ENCODE peak calls at places on chromosome 16, in seven cellular contexts. K is ovary, B is stomach, T is SK-N-SH, N is A549, Q is sigmoid colon, M is HepG2. Z is an unnamed sample.

GRCh38 chr16:86929149-86929871 is 351.0 kb downstream of the FOXL1 start:
- DNase-seq in K (no peak), B (no peak), T (no peak), N (no peak), Q (no peak), M (no peak), Z (no peak)

GRCh38 chr16:49890876-49891275 is 35.0 kb upstream of the ZNF423 start:
- DNase-seq in K (no peak), B (no peak), T (no peak), N (no peak), Q (no peak), M (no peak), Z (no peak)

GRCh38 chr16:57993897-57994296 is 6.6 kb downstream of the ZNF319 start:
- DNase-seq in K (no peak), B (no peak), T (no peak), N (no peak), Q (no peak), M (no peak), Z (no peak)

GRCh38 chr16:20740007-20740883 is 1.4 kb downstream of the THUMPD1 start:
- DNase-seq in K (no peak), B (no peak), T (peak), N (peak), Q (no peak), M (peak), Z (peak)

GRCh38 chr16:66614161-66614802 is 9.8 kb downstream of the CMTM3 start:
- DNase-seq in K (no peak), B (no peak), T (no peak), N (no peak), Q (no peak), M (peak), Z (no peak)

GRCh38 chr16:12602811-12603698 is 200.6 kb downstream of the CPPED1 start:
- DNase-seq in K (no peak), B (no peak), T (no peak), N (no peak), Q (peak), M (no peak), Z (no peak)

GRCh38 chr16:85029413-85029794 is 1.8 kb downstream of the KIAA0513 start:
- DNase-seq in K (peak), B (no peak), T (peak), N (no peak), Q (peak), M (no peak), Z (no peak)

GRCh38 chr16:13793788-13794461 is 126.0 kb upstream of the ERCC4 start:
- DNase-seq in K (no peak), B (no peak), T (no peak), N (no peak), Q (peak), M (no peak), Z (no peak)

GRCh38 chr16:15993128-15993527 is 43.7 kb downstream of the ABCC1 start:
- DNase-seq in K (no peak), B (no peak), T (no peak), N (no peak), Q (no peak), M (no peak), Z (no peak)

GRCh38 chr16:66717112-66717675 is 20.7 kb upstream of the CMTM4 start:
- DNase-seq in K (peak), B (no peak), T (peak), N (no peak), Q (no peak), M (peak), Z (no peak)

GRCh38 chr16:24428751-24429150 is 110.6 kb upstream of the RBBP6 start:
- DNase-seq in K (no peak), B (no peak), T (no peak), N (no peak), Q (no peak), M (no peak), Z (no peak)

GRCh38 chr16:58197314-58198012 is 443 bp downstream of the CSNK2A2 start:
- DNase-seq in K (no peak), B (no peak), T (peak), N (no peak), Q (no peak), M (no peak), Z (no peak)

GRCh38 chr16:74117798-74118197 is 178.8 kb upstream of the PSMD7 start:
- DNase-seq in K (no peak), B (no peak), T (no peak), N (no peak), Q (no peak), M (no peak), Z (no peak)

GRCh38 chr16:83769397-83770008 is 38.3 kb upstream of the HSBP1 start:
- DNase-seq in K (no peak), B (no peak), T (no peak), N (no peak), Q (no peak), M (no peak), Z (no peak)

GRCh38 chr16:29726845-29727379 is 18.9 kb downstream of the C16orf54 start:
- DNase-seq in K (no peak), B (no peak), T (no peak), N (no peak), Q (no peak), M (no peak), Z (no peak)

GRCh38 chr16:89442588-89442987 is 47.8 kb downstream of the ANKRD11 start:
- DNase-seq in K (no peak), B (no peak), T (no peak), N (no peak), Q (no peak), M (no peak), Z (no peak)

GRCh38 chr16:53821957-53822625 is 118.1 kb downstream of the FTO start:
- DNase-seq in K (no peak), B (no peak), T (no peak), N (peak), Q (no peak), M (peak), Z (no peak)

GRCh38 chr16:21161211-21161610 is 2.7 kb downstream of the LDAF1 start:
- DNase-seq in K (no peak), B (no peak), T (no peak), N (no peak), Q (no peak), M (no peak), Z (no peak)

GRCh38 chr16:81675662-81676535 is 103.2 kb upstream of the PLCG2 start:
- DNase-seq in K (no peak), B (no peak), T (no peak), N (no peak), Q (no peak), M (no peak), Z (no peak)

GRCh38 chr16:85262558-85263196 is 150.4 kb upstream of the CIBAR2 start:
- DNase-seq in K (no peak), B (no peak), T (no peak), N (no peak), Q (no peak), M (no peak), Z (no peak)

GRCh38 chr16:19330801-19331484 is 45.4 kb downstream of the CLEC19A start:
- DNase-seq in K (no peak), B (peak), T (no peak), N (peak), Q (no peak), M (peak), Z (no peak)

GRCh38 chr16:12057276-12057675 is 80.7 kb downstream of the SNX29 start:
- DNase-seq in K (no peak), B (no peak), T (no peak), N (no peak), Q (peak), M (no peak), Z (no peak)

DNA sequence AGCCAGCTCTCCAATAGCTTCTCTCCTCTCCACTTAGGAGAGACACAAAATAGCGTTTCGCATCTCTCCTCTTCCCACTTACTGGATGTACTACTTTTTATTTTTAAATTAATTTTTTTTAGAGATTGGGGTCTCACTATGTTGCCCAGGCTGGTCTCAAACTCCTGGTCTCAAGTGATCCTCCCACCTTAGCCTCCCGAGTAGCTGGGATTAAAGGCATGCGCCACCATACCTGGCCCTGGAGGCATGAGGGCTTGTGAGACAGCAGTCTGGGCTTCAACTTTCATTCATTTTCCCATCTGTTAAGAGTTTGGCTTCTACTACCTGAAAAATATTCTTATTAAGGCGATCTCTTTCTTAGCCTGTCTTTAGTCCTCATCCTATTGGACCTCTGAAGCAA is 18.3 kb downstream of the SLC7A6OS start:
- DNase-seq in K (no peak), B (no peak), T (no peak), N (no peak), Q (no peak), M (no peak), Z (no peak)
- H3K4me3 ChIP-seq in K (no peak), B (no peak), T (no peak), N (no peak), Q (no peak), M (no peak), Z (no peak)

GRCh38 chr16:76749780-76750375 is 441.1 kb upstream of the MON1B start:
- DNase-seq in K (no peak), B (no peak), T (no peak), N (no peak), Q (no peak), M (no peak), Z (no peak)
- TF ChIP-seq EP300 in K (no peak), B (no peak), T (no peak), N (no peak), Q (no peak), M (no peak), Z (no peak)

GRCh38 chr16:71338632-71339031 is 19.9 kb upstream of the CALB2 start:
- DNase-seq in K (no peak), B (no peak), T (no peak), N (no peak), Q (no peak), M (no peak), Z (no peak)
- H3K4me3 ChIP-seq in K (no peak), B (no peak), T (no peak), N (no peak), Q (no peak), M (no peak), Z (no peak)

DNA sequence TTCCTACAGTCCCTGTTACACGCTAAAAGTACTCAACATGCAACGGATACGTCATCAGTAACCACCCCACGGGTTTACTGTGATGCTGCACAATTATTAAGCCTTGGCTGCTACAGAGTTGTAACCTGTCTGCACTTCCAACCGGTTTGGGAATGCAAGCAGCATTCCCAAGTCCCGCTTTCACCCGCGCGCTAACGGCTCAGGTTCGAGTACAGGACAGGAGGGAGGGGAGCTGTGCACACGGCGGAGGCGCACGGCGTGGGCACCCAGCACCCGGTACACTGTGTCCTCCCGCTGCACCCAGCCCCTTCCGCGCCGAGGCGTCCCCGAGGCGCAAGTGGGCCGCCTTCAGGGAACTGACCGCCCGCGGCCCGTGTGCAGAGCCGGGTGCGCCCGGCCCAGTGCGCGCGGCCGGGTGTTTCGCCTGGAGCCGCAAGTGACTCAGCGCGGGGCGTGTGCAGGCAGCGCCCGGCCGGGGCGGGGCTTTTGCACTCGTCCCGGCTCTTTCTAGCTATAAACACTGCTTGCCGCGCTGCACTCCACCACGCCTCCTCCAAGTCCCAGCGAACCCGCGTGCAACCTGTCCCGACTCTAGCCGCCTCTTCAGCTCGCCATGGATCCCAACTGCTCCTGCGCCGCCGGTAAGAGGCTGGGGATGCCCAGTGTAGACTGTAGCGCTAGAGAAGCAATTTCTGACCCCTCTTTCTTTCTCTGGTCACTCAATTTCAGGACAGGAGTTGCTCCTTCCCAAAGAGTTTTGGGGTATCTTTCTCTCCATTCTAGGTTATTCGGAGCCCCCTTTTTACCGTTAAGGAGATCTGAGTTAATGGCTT is at the start of gene MT2A:
- DNase-seq in K (peak), B (peak), T (peak), N (peak), Q (peak), M (peak), Z (peak)
- TF ChIP-seq EP300 in K (peak), B (peak), T (no peak), N (no peak), Q (peak), M (no peak), Z (peak)